ENCODE peak calls at places on chromosomes 11 and 22, in ten cellular contexts. I is A549, F is cardiac muscle cell, P is pancreas, E is ovary, C is GM23338, Y is right cardiac atrium, V is neural progenitor cell, B is stomach, Z is SJSA1. T is an unnamed sample.

GRCh38 chr22:30887418-30887817 is 81.2 kb downstream of the MORC2 start:
- DNase-seq in I (no peak), P (no peak), V (no peak), E (no peak), Y (no peak), F (no peak), C (no peak), Z (no peak), B (no peak), T (no peak)

GRCh38 chr11:120168960-120169681 is 31.2 kb upstream of the TRIM29 start:
- DNase-seq in Z (peak; percentile 43), Y (peak; percentile 83), C (peak; percentile 89), V (peak; percentile 85), F (peak; percentile 76), I (peak; percentile 54), E (peak; percentile 74), P (peak; percentile 83), B (peak; percentile 75), T (peak; percentile 82)

GRCh38 chr11:119483881-119484371 is 61.0 kb upstream of the THY1 start:
- DNase-seq in B (no peak), C (no peak), F (no peak), I (no peak), E (no peak), P (no peak), V (no peak), Z (no peak), Y (no peak), T (no peak)

GRCh38 chr22:47221840-47222615 is 459.6 kb downstream of the TBC1D22A start:
- DNase-seq in P (no peak), Z (no peak), B (no peak), F (no peak), C (no peak), Y (no peak), I (no peak), E (no peak), V (no peak), T (no peak)

GRCh38 chr11:62370743-62371440 is 33.6 kb downstream of the ASRGL1 start:
- DNase-seq in I (no peak), C (peak; percentile 38), Y (peak; percentile 69), V (no peak), F (no peak), Z (no peak), P (peak; percentile 36), B (peak; percentile 52), E (no peak), T (no peak)

GRCh38 chr11:27703453-27703852 is 3.2 kb upstream of the BDNF start:
- DNase-seq in E (no peak), Y (no peak), C (no peak), F (no peak), Z (no peak), B (no peak), V (no peak), P (no peak), I (peak; percentile 44), T (no peak)

GRCh38 chr22:24807284-24807950 is 1.4 kb downstream of the SGSM1 start:
- DNase-seq in B (no peak), I (peak; percentile 22), E (peak; percentile 66), C (peak; percentile 22), F (peak; percentile 19), V (peak; percentile 38), Z (no peak), Y (peak; percentile 88), P (no peak), T (peak; percentile 44)

GRCh38 chr11:128713595-128713994 is 19.7 kb downstream of the FLI1 start:
- DNase-seq in E (no peak), Z (no peak), C (no peak), F (no peak), B (no peak), V (no peak), I (no peak), Y (no peak), P (no peak), T (no peak)

GRCh38 chr22:22057617-22058378 is 75.2 kb upstream of the TOP3B start:
- DNase-seq in E (no peak), Z (no peak), F (no peak), V (no peak), P (no peak), Y (no peak), B (no peak), C (no peak), I (no peak), T (no peak)

GRCh38 chr11:46295312-46295995 is 18.0 kb downstream of the CREB3L1 start:
- DNase-seq in Y (peak; percentile 93), P (no peak), C (peak; percentile 94), E (peak; percentile 80), I (no peak), Z (peak; percentile 78), F (peak; percentile 95), B (peak; percentile 61), V (peak; percentile 95), T (peak; percentile 85)

GRCh38 chr11:70477607-70478006 is 79.3 kb downstream of the CTTN start:
- DNase-seq in C (no peak), I (no peak), P (no peak), E (no peak), V (no peak), F (peak; percentile 23), Z (no peak), Y (peak; percentile 66), B (no peak), T (peak; percentile 35)

GRCh38 chr11:70660059-70660888 is 261.9 kb downstream of the CTTN start:
- DNase-seq in Y (no peak), F (no peak), E (no peak), B (no peak), C (no peak), P (no peak), Z (no peak), I (no peak), V (no peak), T (no peak)

GRCh38 chr11:16814410-16815046 is 76.1 kb downstream of the C11orf58 start:
- DNase-seq in I (no peak), V (no peak), E (no peak), Z (no peak), Y (no peak), P (no peak), C (no peak), F (no peak), B (no peak), T (no peak)
- H3K4me1 ChIP-seq in I (peaks cover 14% of the 10 kb centered on the region), V (peaks cover 46% of the 10 kb centered on the region), E (no peaks in the 10 kb centered on the region), Z (no peaks in the 10 kb centered on the region), Y (peaks cover 13% of the 10 kb centered on the region), P (no peaks in the 10 kb centered on the region), C (no peaks in the 10 kb centered on the region), F (no peaks in the 10 kb centered on the region), B (peaks cover 15% of the 10 kb centered on the region), T (no peaks in the 10 kb centered on the region)

DNA sequence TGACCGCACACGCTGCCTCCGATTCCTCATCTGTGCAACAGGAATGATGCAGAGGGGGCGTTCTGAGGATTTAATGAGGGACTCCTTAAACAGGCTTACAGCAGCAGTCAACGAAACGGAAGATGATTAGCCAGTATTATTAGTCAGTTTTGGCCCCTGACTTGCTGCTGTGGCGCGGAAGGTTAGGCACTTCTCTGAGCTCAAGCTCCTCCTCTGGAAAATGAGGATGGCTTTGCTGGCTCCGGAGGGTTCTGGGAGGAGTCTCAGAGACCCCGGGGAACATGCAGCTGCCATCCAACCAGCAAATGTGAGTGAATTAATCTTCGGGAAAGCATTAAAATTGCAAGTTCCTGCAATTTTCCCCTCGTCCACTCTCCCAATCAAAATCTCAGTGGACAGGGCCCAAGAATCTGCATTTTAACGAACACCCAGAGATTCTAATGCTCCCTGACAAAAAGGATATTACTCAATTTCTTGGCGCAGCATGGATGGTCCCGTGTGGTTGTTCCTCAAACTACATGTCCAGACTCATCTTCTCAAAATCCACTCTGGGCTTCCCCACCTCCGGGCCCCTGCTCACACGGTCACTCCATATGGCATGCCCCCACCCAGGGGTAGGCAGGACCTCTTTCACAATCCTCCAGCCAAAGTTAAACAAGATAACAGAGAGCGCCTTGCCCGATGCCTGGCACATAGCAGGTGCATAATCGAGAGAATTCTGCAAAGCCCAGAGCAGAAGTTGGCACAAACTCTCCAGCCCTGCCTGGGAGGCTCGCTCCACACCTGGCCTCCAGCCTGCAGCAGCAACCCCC is 6.4 kb downstream of the ELFN2 start:
- DNase-seq in E (no peak), Y (peak; percentile 53), F (no peak), V (no peak), C (peak; percentile 40), I (no peak), Z (no peak), P (no peak), B (no peak), T (no peak)
- H3K4me3 ChIP-seq in E (no peak overlapping the region), Y (no peak overlapping the region), F (no peak overlapping the region), V (peak overlapping the region; percentile 52), C (peak overlapping the region; percentile 68), I (no peak overlapping the region), Z (no peak overlapping the region), P (no peak overlapping the region), B (peak overlapping the region; percentile 39), T (no peak overlapping the region)

GRCh38 chr11:90234977-90235376 is 12.1 kb upstream of the CHORDC1 start:
- DNase-seq in Y (no peak), Z (no peak), C (no peak), B (no peak), V (no peak), P (no peak), E (no peak), I (no peak), F (no peak), T (no peak)
- H3K4me1 ChIP-seq in Y (no peaks in the 10 kb centered on the region), Z (no peaks in the 10 kb centered on the region), C (peaks cover 4% of the 10 kb centered on the region), B (peaks cover 9% of the 10 kb centered on the region), V (peaks cover 10% of the 10 kb centered on the region), P (no peaks in the 10 kb centered on the region), E (no peaks in the 10 kb centered on the region), I (no peaks in the 10 kb centered on the region), F (peaks cover 8% of the 10 kb centered on the region), T (no peaks in the 10 kb centered on the region)

GRCh38 chr11:112878228-112878627 is 83.0 kb upstream of the NCAM1 start:
- DNase-seq in Z (no peak), Y (no peak), I (no peak), C (no peak), E (no peak), V (peak; percentile 31), P (no peak), B (no peak), F (no peak), T (no peak)

GRCh38 chr11:112880454-112880853 is 80.8 kb upstream of the NCAM1 start:
- DNase-seq in Z (no peak), E (no peak), I (no peak), B (no peak), Y (no peak), F (no peak), P (no peak), V (no peak), C (no peak), T (no peak)

GRCh38 chr11:112882494-112883381 is 78.5 kb upstream of the NCAM1 start:
- DNase-seq in Z (no peak), E (no peak), Y (peak; percentile 59), V (no peak), P (no peak), C (no peak), B (peak; percentile 61), F (no peak), I (no peak), T (peak; percentile 90)

GRCh38 chr11:112884012-112884767 is 77.0 kb upstream of the NCAM1 start:
- DNase-seq in F (no peak), C (no peak), P (no peak), I (no peak), Y (no peak), Z (peak; percentile 10), V (no peak), E (no peak), B (no peak), T (no peak)

GRCh38 chr11:112881461-112881860 is 79.8 kb upstream of the NCAM1 start:
- DNase-seq in P (peak; percentile 64), E (peak; percentile 63), Z (peak; percentile 34), I (peak; percentile 20), B (peak; percentile 49), Y (peak; percentile 93), V (peak; percentile 79), F (peak; percentile 91), C (peak; percentile 88), T (peak; percentile 94)
- H3K4me3 ChIP-seq in P (no peak overlapping the region), E (peak overlapping the region; percentile 27), Z (peak overlapping the region; percentile 31), I (no peak overlapping the region), B (peak overlapping the region; percentile 7), Y (peak overlapping the region; percentile 23), V (peak overlapping the region; percentile 28), F (peak overlapping the region; percentile 24), C (peak overlapping the region; percentile 52), T (peak overlapping the region; percentile 58)

T was measured in BE2C.